ENCODE peak calls at places on chromosomes 1 and 21, in seven cellular contexts. E, T, N, G, B, Y and H are unnamed samples.
A peak's percentile ranks its signal among the peaks of the same experiment; 100 is the strongest.

GRCh38 chr1:145997156-145998023 is 1.0 kb upstream of the TXNIP start:
- DNase-seq in B (peak; percentile 40), T (no peak), G (no peak), E (no peak), Y (no peak), N (no peak), H (no peak)

GRCh38 chr1:27630859-27631491 is 4.0 kb downstream of the FGR start:
- DNase-seq in B (no peak), N (no peak), E (no peak), Y (peak; percentile 14), T (no peak), G (no peak), H (no peak)

GRCh38 chr21:38342734-38343133 is 85.9 kb downstream of the KCNJ15 start:
- DNase-seq in T (no peak), B (no peak), Y (no peak), G (no peak), E (no peak), N (no peak), H (no peak)

GRCh38 chr1:202034683-202035462 is 24.5 kb downstream of the ELF3 start:
- DNase-seq in T (no peak), B (peak; percentile 94), G (peak; percentile 41), Y (peak; percentile 98), N (peak; percentile 96), E (no peak), H (peak; percentile 97)

GRCh38 chr1:190019717-190020116 is 457.9 kb downstream of the BRINP3 start:
- DNase-seq in T (no peak), Y (peak; percentile 42), G (no peak), E (no peak), N (no peak), B (no peak), H (no peak)

GRCh38 chr21:45228171-45228641 is 59.5 kb downstream of the POFUT2 start:
- DNase-seq in E (no peak), Y (peak; percentile 84), B (peak; percentile 65), T (no peak), N (peak; percentile 99), G (no peak), H (peak; percentile 97)

GRCh38 chr1:54805466-54805865 is 4.3 kb upstream of the TTC22 start:
- DNase-seq in Y (no peak), N (no peak), B (no peak), E (no peak), G (no peak), T (no peak), H (no peak)

GRCh38 chr1:119141020-119141424 is 569 bp upstream of the WARS2 start:
- DNase-seq in E (peak; percentile 62), G (no peak), T (peak; percentile 4), B (peak; percentile 64), N (no peak), Y (peak; percentile 17), H (no peak)

GRCh38 chr1:244255426-244255965 is 196.2 kb downstream of the ADSS2 start:
- DNase-seq in B (no peak), N (no peak), E (no peak), T (no peak), G (no peak), Y (no peak), H (no peak)

GRCh38 chr1:222732216-222733159 is 4.5 kb upstream of the FAM177B start:
- DNase-seq in Y (no peak), B (no peak), N (no peak), T (no peak), E (no peak), G (no peak), H (no peak)

GRCh38 chr1:12152106-12152891 is 14.5 kb upstream of the TNFRSF1B start:
- DNase-seq in G (no peak), B (no peak), E (no peak), N (no peak), T (no peak), Y (no peak), H (no peak)

GRCh38 chr1:206907304-206907991 is 10.2 kb downstream of the IL24 start:
- DNase-seq in T (peak; percentile 37), E (peak; percentile 54), Y (peak; percentile 9), B (peak; percentile 67), N (no peak), G (no peak), H (no peak)

GRCh38 chr1:181190362-181191035 is 102.0 kb downstream of the IER5 start:
- DNase-seq in B (peak; percentile 43), G (no peak), E (no peak), N (no peak), Y (no peak), T (no peak), H (no peak)

GRCh38 chr21:35324372-35325220 is 275.5 kb upstream of the RUNX1 start:
- DNase-seq in B (peak; percentile 39), E (no peak), T (no peak), Y (no peak), N (peak; percentile 63), G (no peak), H (peak; percentile 88)

GRCh38 chr21:38120984-38121855 is 135.6 kb upstream of the KCNJ15 start:
- DNase-seq in T (no peak), B (no peak), N (no peak), E (no peak), Y (peak; percentile 94), G (no peak), H (no peak)

GRCh38 chr1:246425139-246425794 is 81.8 kb downstream of the SMYD3 start:
- DNase-seq in N (no peak), T (no peak), Y (no peak), G (no peak), E (no peak), B (no peak), H (no peak)

GRCh38 chr1:4657920-4658585 is 3.6 kb downstream of the AJAP1 start:
- DNase-seq in T (no peak), N (no peak), E (no peak), B (no peak), Y (no peak), G (no peak), H (no peak)

GRCh38 chr1:36687312-36687711 is 204.6 kb upstream of the CSF3R start:
- DNase-seq in B (no peak), T (no peak), N (no peak), E (peak; percentile 5), Y (no peak), G (no peak), H (no peak)

GRCh38 chr1:243598433-243598832 is 251.6 kb downstream of the AKT3 start:
- DNase-seq in E (no peak), N (peak; percentile 93), T (no peak), G (no peak), Y (peak; percentile 42), B (peak; percentile 36), H (peak; percentile 52)

GRCh38 chr1:151085953-151086559 is 15.5 kb downstream of the GABPB2 start:
- DNase-seq in B (no peak), T (no peak), E (no peak), G (no peak), Y (no peak), N (no peak), H (no peak)

GRCh38 chr1:172883844-172884243 is 166.9 kb downstream of the TNFSF18 start:
- DNase-seq in B (no peak), E (no peak), N (no peak), G (no peak), Y (no peak), T (no peak), H (no peak)

DNA sequence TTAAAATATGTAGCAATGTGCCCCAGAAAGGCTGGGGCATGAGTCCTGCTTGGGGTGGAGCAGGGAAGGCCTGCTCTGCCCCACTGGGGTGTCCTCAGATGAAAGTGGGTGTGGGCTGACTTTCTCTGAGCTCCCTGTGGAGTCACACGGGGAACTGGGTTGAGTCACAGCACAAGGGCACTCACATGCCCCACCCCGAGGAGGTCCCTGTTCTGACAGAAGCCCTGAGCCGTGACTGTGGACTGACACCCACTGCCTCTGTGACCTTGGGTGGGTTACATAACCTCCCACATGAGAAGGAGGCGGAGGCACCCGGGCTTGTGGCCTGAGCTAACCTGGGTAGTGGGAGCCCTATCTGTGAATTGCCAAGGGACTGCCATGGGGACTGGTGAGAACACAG is 52.5 kb upstream of the TINAGL1 start:
- DNase-seq in Y (peak; percentile 63), T (no peak), N (no peak), G (no peak), E (no peak), B (no peak), H (peak; percentile 8)
- H3K4ac ChIP-seq in Y (peak overlapping the region; percentile 67), T (no peak overlapping the region), N (no peak overlapping the region), G (no peak overlapping the region), E (no peak overlapping the region), B (no peak overlapping the region), H (no peak overlapping the region)

GRCh38 chr1:2949966-2950925 is 71.0 kb upstream of the ACTRT2 start:
- DNase-seq in G (no peak), N (no peak), E (no peak), Y (no peak), T (no peak), B (no peak), H (no peak)

GRCh38 chr1:2948751-2949680 is 72.3 kb upstream of the ACTRT2 start:
- DNase-seq in G (no peak), E (no peak), Y (no peak), T (no peak), B (no peak), N (no peak), H (no peak)

GRCh38 chr1:2951856-2952255 is 69.4 kb upstream of the ACTRT2 start:
- DNase-seq in N (no peak), G (no peak), Y (no peak), E (no peak), B (no peak), T (no peak), H (no peak)

GRCh38 chr1:2952371-2952770 is 68.9 kb upstream of the ACTRT2 start:
- DNase-seq in B (no peak), Y (no peak), T (no peak), N (no peak), G (no peak), E (no peak), H (no peak)

GRCh38 chr1:2950926-2951305 is 70.4 kb upstream of the ACTRT2 start:
- DNase-seq in G (no peak), T (no peak), B (no peak), N (no peak), Y (no peak), E (no peak), H (no peak)
- H3K4ac ChIP-seq in G (no peak overlapping the region), T (no peak overlapping the region), B (no peak overlapping the region), N (no peak overlapping the region), Y (no peak overlapping the region), E (no peak overlapping the region), H (no peak overlapping the region)

GRCh38 chr1:95071539-95071938 is 1.2 kb downstream of the ALG14 start:
- DNase-seq in T (no peak), Y (no peak), E (no peak), G (no peak), N (no peak), B (no peak), H (no peak)
- H3K4ac ChIP-seq in T (no peak overlapping the region), Y (no peak overlapping the region), E (no peak overlapping the region), G (no peak overlapping the region), N (no peak overlapping the region), B (no peak overlapping the region), H (no peak overlapping the region)

GRCh38 chr1:229839800-229840199 is 213.8 kb downstream of the URB2 start:
- DNase-seq in G (no peak), N (no peak), E (no peak), B (no peak), T (no peak), Y (no peak), H (no peak)

GRCh38 chr1:229834230-229834629 is 208.2 kb downstream of the URB2 start:
- DNase-seq in Y (no peak), N (no peak), T (no peak), E (no peak), B (no peak), G (no peak), H (no peak)

GRCh38 chr1:229835226-229835625 is 209.2 kb downstream of the URB2 start:
- DNase-seq in E (no peak), B (no peak), Y (no peak), G (no peak), T (no peak), N (no peak), H (no peak)

GRCh38 chr1:229832695-229833094 is 206.6 kb downstream of the URB2 start:
- DNase-seq in G (no peak), T (no peak), B (no peak), N (no peak), E (no peak), Y (no peak), H (no peak)

GRCh38 chr1:229836324-229836723 is 210.3 kb downstream of the URB2 start:
- DNase-seq in B (no peak), N (no peak), G (no peak), T (no peak), E (no peak), Y (no peak), H (no peak)
- H3K4ac ChIP-seq in B (no peak overlapping the region), N (no peak overlapping the region), G (no peak overlapping the region), T (no peak overlapping the region), E (no peak overlapping the region), Y (no peak overlapping the region), H (no peak overlapping the region)